ENCODE peak calls at places on chromosome X, in six cellular contexts. One of them, this sample, is unnamed.

GRCh38 chrX:132369650-132370049 is 119.2 kb downstream of the MBNL3 start:
- DNase-seq in K562: no peak
- DNase-seq in HepG2: peak; percentile 81
- DNase-seq in H1: no peak
- DNase-seq in GM12878: no peak
- DNase-seq in WTC11: no peak
- DNase-seq in this sample: no peak

GRCh38 chrX:42869011-42869410 is 91.0 kb upstream of the PPP1R2C start:
- DNase-seq in WTC11: no peak
- DNase-seq in H1: no peak
- DNase-seq in HepG2: no peak
- DNase-seq in K562: no peak
- DNase-seq in GM12878: no peak
- DNase-seq in this sample: no peak

GRCh38 chrX:1292581-1293310 is 24.1 kb downstream of the CSF2RA start:
- DNase-seq in K562: no peak
- DNase-seq in HepG2: no peak
- DNase-seq in H1: no peak
- DNase-seq in GM12878: no peak
- DNase-seq in WTC11: no peak
- DNase-seq in this sample: no peak

GRCh38 chrX:1393871-1394615 is 2.1 kb upstream of the SLC25A6 start:
- DNase-seq in HepG2: no peak
- DNase-seq in WTC11: no peak
- DNase-seq in H1: no peak
- DNase-seq in GM12878: no peak
- DNase-seq in K562: no peak
- DNase-seq in this sample: no peak

GRCh38 chrX:148271263-148271662 is 229.2 kb upstream of the AFF2 start:
- DNase-seq in HepG2: no peak
- DNase-seq in GM12878: no peak
- DNase-seq in H1: no peak
- DNase-seq in WTC11: no peak
- DNase-seq in K562: no peak
- DNase-seq in this sample: no peak

GRCh38 chrX:154002215-154002719 is 17.4 kb downstream of the IRAK1 start:
- DNase-seq in H1: no peak
- DNase-seq in K562: peak; percentile 79
- DNase-seq in HepG2: no peak
- DNase-seq in WTC11: no peak
- DNase-seq in GM12878: no peak
- DNase-seq in this sample: no peak

GRCh38 chrX:119895843-119896326 is at the start of gene AKAP14:
- DNase-seq in H1: no peak
- DNase-seq in K562: no peak
- DNase-seq in GM12878: no peak
- DNase-seq in WTC11: no peak
- DNase-seq in HepG2: no peak
- DNase-seq in this sample: no peak

GRCh38 chrX:130694983-130695382 is 208.0 kb downstream of the ENOX2 start:
- DNase-seq in H1: no peak
- DNase-seq in WTC11: no peak
- DNase-seq in HepG2: no peak
- DNase-seq in GM12878: no peak
- DNase-seq in K562: peak; percentile 34
- DNase-seq in this sample: no peak

GRCh38 chrX:1139101-1139500 is 73.3 kb downstream of the CRLF2 start:
- DNase-seq in WTC11: no peak
- DNase-seq in H1: no peak
- DNase-seq in GM12878: no peak
- DNase-seq in HepG2: no peak
- DNase-seq in K562: no peak
- DNase-seq in this sample: no peak

GRCh38 chrX:130173190-130173895 is 1.6 kb downstream of the RAB33A start:
- DNase-seq in H1: no peak
- DNase-seq in K562: peak; percentile 86
- DNase-seq in GM12878: peak; percentile 56
- DNase-seq in HepG2: no peak
- DNase-seq in WTC11: no peak
- DNase-seq in this sample: no peak

GRCh38 chrX:96147645-96148044 is 537.0 kb upstream of the DIAPH2 start:
- DNase-seq in WTC11: no peak
- DNase-seq in H1: no peak
- DNase-seq in GM12878: no peak
- DNase-seq in K562: no peak
- DNase-seq in HepG2: no peak
- DNase-seq in this sample: no peak

GRCh38 chrX:72366746-72367145 is 61.0 kb upstream of the CITED1 start:
- DNase-seq in H1: no peak
- DNase-seq in K562: no peak
- DNase-seq in WTC11: no peak
- DNase-seq in GM12878: no peak
- DNase-seq in HepG2: no peak
- DNase-seq in this sample: no peak
- TF ChIP-seq ATF3 in H1: no peak
- TF ChIP-seq ATF3 in K562: no peak
- TF ChIP-seq ATF3 in WTC11: no peak
- TF ChIP-seq ATF3 in GM12878: no peak
- TF ChIP-seq ATF3 in HepG2: no peak
- TF ChIP-seq ATF3 in this sample: no peak

DNA sequence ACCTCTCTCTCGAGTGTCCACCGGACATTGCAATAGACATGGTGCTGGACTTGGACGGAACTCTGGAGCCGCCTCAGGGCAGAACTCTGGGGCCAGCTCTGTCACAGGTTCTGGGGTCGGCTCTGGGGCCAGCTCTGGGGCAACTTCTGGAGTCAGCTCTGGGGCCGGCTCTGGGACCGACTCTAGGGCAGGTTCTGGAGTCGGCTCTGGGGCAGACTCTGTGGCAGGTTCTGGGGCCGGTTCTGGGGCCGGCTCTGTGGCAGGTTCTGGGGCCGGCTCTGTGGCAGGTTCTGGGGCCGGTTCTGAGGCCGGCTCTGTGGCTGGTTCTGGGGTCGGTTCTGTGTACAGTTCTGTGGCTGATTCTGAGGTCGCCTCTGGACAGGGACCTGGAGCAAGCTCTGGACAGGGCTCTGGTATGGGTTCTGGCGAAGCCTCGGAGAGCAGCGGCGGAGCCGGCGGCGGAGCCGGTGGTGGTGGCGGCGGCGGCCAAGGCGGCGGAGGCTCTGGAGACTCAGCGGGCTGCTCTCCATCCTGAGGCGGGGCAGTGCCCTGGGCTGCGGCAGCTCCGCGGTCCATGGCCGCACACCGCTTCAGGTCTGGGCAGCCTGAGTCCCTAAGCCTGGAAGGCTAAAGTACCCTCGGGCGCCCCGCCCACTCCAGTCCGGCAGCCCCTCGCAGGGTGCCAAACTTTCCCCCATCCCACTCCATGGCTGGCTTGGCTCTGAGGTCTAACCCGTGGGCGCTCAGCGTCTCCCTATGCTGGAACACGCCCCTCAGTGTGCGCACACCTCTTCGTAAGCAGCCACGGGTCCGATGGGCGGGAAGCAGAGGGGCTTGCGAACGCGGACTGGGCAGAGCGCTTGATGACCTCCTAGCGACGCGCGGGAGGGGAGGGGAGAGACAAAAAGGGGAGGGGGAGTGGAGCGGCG is at the start of gene DGKK:
- DNase-seq in H1: peak; percentile 76
- DNase-seq in K562: no peak
- DNase-seq in WTC11: peak; percentile 69
- DNase-seq in GM12878: no peak
- DNase-seq in HepG2: peak; percentile 67
- DNase-seq in this sample: no peak
- TF ChIP-seq ATF3 in H1: no peak
- TF ChIP-seq ATF3 in K562: no peak
- TF ChIP-seq ATF3 in WTC11: no peak
- TF ChIP-seq ATF3 in GM12878: no peak
- TF ChIP-seq ATF3 in HepG2: no peak
- TF ChIP-seq ATF3 in this sample: no peak

DNA sequence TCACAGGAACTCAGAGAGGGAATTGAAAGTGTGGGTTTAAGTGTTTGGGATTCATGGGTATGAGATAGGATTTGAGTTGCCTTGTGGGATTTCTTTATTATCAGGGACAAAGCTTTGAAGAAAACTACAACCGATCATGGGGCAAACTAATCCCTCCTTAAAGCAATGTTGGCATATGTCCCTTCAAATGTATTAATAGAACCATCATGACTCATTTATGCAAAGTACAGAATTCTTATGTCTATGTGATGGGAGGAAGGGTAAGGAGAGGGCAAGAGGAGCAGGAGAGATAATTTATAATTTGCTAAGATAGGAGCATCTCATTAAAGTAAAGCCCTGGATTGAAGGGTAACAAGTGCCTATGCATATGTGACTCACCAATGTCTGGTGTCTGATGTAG is 94.2 kb downstream of the PHEX start:
- DNase-seq in K562: no peak
- DNase-seq in HepG2: no peak
- DNase-seq in H1: no peak
- DNase-seq in WTC11: no peak
- DNase-seq in GM12878: no peak
- DNase-seq in this sample: no peak
- TF ChIP-seq ATF3 in K562: no peak
- TF ChIP-seq ATF3 in HepG2: no peak
- TF ChIP-seq ATF3 in H1: no peak
- TF ChIP-seq ATF3 in WTC11: no peak
- TF ChIP-seq ATF3 in GM12878: no peak
- TF ChIP-seq ATF3 in this sample: no peak

GRCh38 chrX:109632906-109633504 is 8.0 kb upstream of the KCNE5 start:
- DNase-seq in WTC11: peak; percentile 13
- DNase-seq in GM12878: no peak
- DNase-seq in HepG2: no peak
- DNase-seq in K562: peak; percentile 27
- DNase-seq in H1: no peak
- DNase-seq in this sample: no peak
- TF ChIP-seq ATF3 in WTC11: no peak
- TF ChIP-seq ATF3 in GM12878: no peak
- TF ChIP-seq ATF3 in HepG2: no peak
- TF ChIP-seq ATF3 in K562: no peak
- TF ChIP-seq ATF3 in H1: no peak
- TF ChIP-seq ATF3 in this sample: no peak

GRCh38 chrX:101257448-101258259 is 33.5 kb downstream of the TAF7L start:
- DNase-seq in HepG2: peak; percentile 0
- DNase-seq in K562: no peak
- DNase-seq in H1: no peak
- DNase-seq in GM12878: no peak
- DNase-seq in WTC11: no peak
- DNase-seq in this sample: no peak
- TF ChIP-seq ATF3 in HepG2: no peak
- TF ChIP-seq ATF3 in K562: no peak
- TF ChIP-seq ATF3 in H1: no peak
- TF ChIP-seq ATF3 in GM12878: no peak
- TF ChIP-seq ATF3 in WTC11: no peak
- TF ChIP-seq ATF3 in this sample: no peak

This sample was measured in HCT116.